ENCODE peak calls at places on chromosomes 16 and 17, in five cellular contexts. Z, M, L, G and C are unnamed samples.

GRCh38 chr17:64070213-64070612 is 49.8 kb upstream of the ICAM2 start:
- DNase-seq in G (no peak), Z (no peak), M (no peak), L (no peak), C (no peak)

GRCh38 chr16:23334421-23334853 is 32.3 kb downstream of the SCNN1B start:
- DNase-seq in M (no peak), L (no peak), Z (no peak), G (no peak), C (no peak)

GRCh38 chr16:9123871-9124270 is 32.4 kb downstream of the HAPSTR1 start:
- DNase-seq in G (no peak), L (peak), Z (no peak), M (no peak), C (no peak)

GRCh38 chr16:76428858-76429257 is 151.7 kb downstream of the CNTNAP4 start:
- DNase-seq in L (no peak), M (no peak), Z (no peak), G (no peak), C (no peak)

GRCh38 chr16:86029131-86029741 is 130.3 kb downstream of the IRF8 start:
- DNase-seq in M (no peak), Z (no peak), G (no peak), L (peak), C (no peak)

GRCh38 chr16:79897444-79898146 is 297.1 kb upstream of the MAF start:
- DNase-seq in Z (peak), M (peak), G (no peak), L (no peak), C (no peak)

GRCh38 chr16:24523569-24523968 is 15.8 kb upstream of the RBBP6 start:
- DNase-seq in G (no peak), Z (peak), M (no peak), L (no peak), C (no peak)

GRCh38 chr17:18039535-18040286 is 503 bp downstream of the GID4 start:
- DNase-seq in L (peak), G (peak), M (no peak), Z (no peak), C (peak)

GRCh38 chr17:48494335-48494734 is 36.5 kb downstream of the HOXB1 start:
- DNase-seq in G (no peak), M (no peak), L (no peak), Z (no peak), C (no peak)

GRCh38 chr16:58498341-58499091 is 1.4 kb upstream of the NDRG4 start:
- DNase-seq in G (no peak), Z (no peak), L (no peak), M (no peak), C (no peak)

GRCh38 chr16:4519274-4520058 is 19.1 kb downstream of the CDIP1 start:
- DNase-seq in L (no peak), Z (no peak), M (no peak), G (no peak), C (no peak)

GRCh38 chr16:57898961-57899360 is 72.0 kb downstream of the CNGB1 start:
- DNase-seq in L (no peak), G (no peak), M (no peak), Z (no peak), C (no peak)

GRCh38 chr16:51132484-51132883 is 18.6 kb downstream of the SALL1 start:
- DNase-seq in Z (no peak), M (no peak), G (no peak), L (no peak), C (no peak)

DNA sequence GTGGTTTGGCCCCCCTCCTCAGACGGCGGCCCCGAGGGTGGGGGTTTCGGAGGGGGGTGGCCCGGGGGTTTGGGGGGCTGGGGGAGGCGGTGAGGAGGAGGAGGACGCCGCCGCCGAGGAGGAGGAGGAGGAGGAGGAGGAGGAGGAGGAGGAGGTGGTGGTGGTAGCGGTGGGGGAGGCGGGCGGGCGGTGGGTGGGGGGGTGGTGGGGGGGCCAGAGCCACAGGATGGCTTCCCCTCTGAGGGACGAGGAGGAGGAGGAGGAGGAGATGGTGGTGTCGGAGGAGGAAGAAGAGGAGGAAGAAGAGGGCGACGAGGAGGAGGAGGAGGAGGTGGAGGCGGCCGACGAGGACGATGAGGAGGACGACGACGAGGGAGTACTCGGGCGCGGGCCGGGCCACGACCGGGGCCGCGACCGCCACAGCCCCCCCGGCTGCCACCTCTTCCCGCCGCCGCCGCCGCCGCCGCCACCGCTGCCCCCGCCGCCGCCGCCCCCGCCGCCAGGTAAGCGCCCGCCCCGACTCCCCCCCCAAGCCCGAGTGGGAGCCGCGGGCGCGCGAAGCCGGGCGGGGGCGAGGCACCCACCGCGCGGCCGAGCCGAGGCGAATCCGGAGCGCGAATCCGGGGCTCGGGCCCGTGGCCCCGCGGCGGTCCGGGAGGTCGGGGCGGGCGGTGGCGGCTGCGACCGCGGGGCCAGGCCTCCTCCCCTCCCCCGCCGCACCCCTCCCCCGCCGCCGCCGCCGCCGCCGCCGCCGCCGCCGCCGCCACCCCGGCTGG is 3.8 kb upstream of the CHD3 start:
- DNase-seq in L (no peak), M (no peak), Z (peak), G (no peak), C (peak)
- TF ChIP-seq POLR2A in L (no peak), M (no peak), Z (no peak), G (no peak), C (no peak)

GRCh38 chr16:27436921-27437650 is 35.1 kb downstream of the IL21R start:
- DNase-seq in Z (peak), M (no peak), L (no peak), G (no peak), C (no peak)
- TF ChIP-seq POLR2A in Z (no peak), M (no peak), L (no peak), G (no peak), C (no peak)

GRCh38 chr17:2401426-2402221 is 764 bp upstream of the MNT start:
- DNase-seq in Z (peak), M (peak), G (peak), L (peak), C (peak)
- TF ChIP-seq POLR2A in Z (no peak), M (peak), G (no peak), L (no peak), C (peak)

GRCh38 chr16:1990336-1991134 is 765 bp downstream of the SYNGR3 start:
- DNase-seq in G (no peak), L (no peak), M (no peak), Z (no peak), C (peak)

GRCh38 chr16:1991135-1991551 is 1.4 kb downstream of the SYNGR3 start:
- DNase-seq in Z (no peak), M (no peak), G (no peak), L (no peak), C (no peak)

GRCh38 chr16:1992475-1993292 is 2.9 kb downstream of the SYNGR3 start:
- DNase-seq in Z (no peak), L (no peak), M (no peak), G (no peak), C (no peak)

GRCh38 chr16:1993731-1994131 is 4.0 kb downstream of the SYNGR3 start:
- DNase-seq in L (no peak), Z (no peak), G (no peak), M (no peak), C (no peak)

DNA sequence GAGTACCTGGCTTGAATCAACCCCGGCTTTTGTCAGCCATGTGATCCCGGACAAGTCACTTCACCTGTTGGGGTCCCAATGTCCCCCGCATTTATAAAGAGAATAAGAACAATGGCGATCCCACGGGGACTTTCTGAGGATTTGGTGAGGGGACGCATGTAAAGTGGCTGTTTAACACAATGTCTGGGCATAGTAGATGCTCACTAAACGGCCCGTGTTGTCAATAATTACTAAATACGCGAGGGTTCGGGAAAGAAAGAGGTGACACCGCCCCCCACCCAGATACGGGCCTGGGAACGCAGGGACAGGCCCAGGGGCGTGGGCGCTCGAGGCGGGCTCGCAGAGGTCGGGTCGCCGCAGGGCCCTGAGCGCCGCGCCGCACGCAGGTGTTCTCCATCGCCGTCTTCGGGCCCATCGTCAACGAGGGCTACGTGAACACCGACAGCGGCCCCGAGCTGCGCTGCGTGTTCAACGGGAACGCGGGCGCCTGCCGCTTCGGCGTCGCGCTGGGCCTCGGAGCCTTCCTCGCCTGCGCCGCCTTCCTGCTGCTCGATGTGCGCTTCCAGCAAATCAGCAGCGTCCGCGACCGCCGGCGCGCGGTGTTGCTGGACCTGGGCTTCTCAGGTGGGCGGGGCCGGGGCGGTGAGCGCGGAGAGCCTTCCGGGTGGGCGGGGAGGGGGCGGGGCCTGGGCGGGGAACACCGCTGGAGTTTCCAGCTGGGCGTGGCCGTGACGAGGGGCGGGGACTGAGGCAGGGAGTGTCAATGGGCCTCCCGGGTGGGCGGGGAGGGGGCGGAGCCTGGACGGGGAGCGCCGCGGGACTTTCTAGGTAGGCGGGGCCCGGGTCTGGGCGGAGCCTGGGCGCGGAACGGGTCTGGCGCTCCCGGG is 2.1 kb downstream of the SYNGR3 start:
- DNase-seq in G (peak), Z (peak), M (peak), L (peak), C (peak)
- TF ChIP-seq POLR2A in G (peak), Z (no peak), M (no peak), L (no peak), C (no peak)

GRCh38 chr16:67480833-67481560 is at the start of gene ATP6V0D1:
- DNase-seq in G (peak), M (peak), L (peak), Z (peak), C (peak)
- TF ChIP-seq POLR2A in G (peak), M (peak), L (no peak), Z (peak), C (peak)

DNA sequence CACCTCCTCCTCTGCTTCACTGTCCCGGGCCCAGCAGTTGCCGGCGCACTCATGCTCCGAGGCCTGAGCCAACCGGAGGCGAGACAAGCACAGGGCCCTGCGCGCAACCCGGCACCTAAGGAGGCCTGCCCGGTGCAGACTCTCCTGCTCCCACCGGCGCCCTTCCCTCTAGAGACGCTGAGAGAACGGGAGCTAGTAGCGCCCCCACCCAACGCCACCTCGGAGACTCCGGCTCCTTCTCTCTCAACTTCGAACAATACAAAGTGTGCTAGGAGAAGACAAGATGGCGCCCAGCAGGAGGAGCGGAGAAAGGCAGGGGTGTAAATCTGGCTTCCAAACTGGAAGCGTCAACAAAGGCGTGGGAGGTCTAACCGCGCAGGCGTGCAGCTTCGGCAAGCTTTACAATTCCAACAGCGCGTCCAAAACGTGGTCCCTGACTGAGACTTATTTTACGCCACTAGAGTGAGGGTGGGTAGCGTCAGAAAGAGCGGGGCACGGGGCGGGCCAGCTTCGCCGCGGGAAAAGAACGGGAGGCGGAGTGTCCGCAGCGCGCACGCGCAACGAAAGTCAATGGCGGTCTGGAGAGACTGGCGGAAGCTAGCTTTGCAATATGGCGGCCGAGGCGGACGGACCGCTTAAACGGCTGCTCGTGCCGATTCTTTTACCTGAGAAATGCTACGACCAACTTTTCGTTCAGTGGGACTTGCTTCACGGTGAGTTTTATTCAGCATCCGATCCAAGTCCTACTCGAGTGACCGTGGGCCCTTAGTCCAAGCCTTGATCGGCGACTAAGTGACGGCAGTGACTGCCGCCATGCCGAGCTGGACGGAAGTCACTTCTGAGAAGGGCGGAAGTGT is at the start of gene MPDU1:
- DNase-seq in Z (peak), L (peak), G (peak), M (peak), C (peak)
- TF ChIP-seq POLR2A in Z (no peak), L (no peak), G (peak), M (no peak), C (peak)

GRCh38 chr17:79646721-79647455 is 36.0 kb upstream of the RBFOX3 start:
- DNase-seq in M (no peak), Z (no peak), G (no peak), L (no peak), C (no peak)
- TF ChIP-seq POLR2A in M (no peak), Z (no peak), G (no peak), L (no peak), C (no peak)

GRCh38 chr16:11251525-11252481 is 4.2 kb downstream of the SOCS1 start:
- DNase-seq in L (no peak), Z (no peak), G (no peak), M (no peak), C (peak)

GRCh38 chr16:11253995-11254912 is 1.8 kb downstream of the SOCS1 start:
- DNase-seq in G (no peak), M (no peak), Z (no peak), L (no peak), C (no peak)

GRCh38 chr16:11252482-11252931 is 3.5 kb downstream of the SOCS1 start:
- DNase-seq in M (no peak), G (no peak), L (no peak), Z (no peak), C (no peak)

GRCh38 chr16:11254913-11255736 is 879 bp downstream of the SOCS1 start:
- DNase-seq in L (peak), M (no peak), Z (peak), G (peak), C (peak)

DNA sequence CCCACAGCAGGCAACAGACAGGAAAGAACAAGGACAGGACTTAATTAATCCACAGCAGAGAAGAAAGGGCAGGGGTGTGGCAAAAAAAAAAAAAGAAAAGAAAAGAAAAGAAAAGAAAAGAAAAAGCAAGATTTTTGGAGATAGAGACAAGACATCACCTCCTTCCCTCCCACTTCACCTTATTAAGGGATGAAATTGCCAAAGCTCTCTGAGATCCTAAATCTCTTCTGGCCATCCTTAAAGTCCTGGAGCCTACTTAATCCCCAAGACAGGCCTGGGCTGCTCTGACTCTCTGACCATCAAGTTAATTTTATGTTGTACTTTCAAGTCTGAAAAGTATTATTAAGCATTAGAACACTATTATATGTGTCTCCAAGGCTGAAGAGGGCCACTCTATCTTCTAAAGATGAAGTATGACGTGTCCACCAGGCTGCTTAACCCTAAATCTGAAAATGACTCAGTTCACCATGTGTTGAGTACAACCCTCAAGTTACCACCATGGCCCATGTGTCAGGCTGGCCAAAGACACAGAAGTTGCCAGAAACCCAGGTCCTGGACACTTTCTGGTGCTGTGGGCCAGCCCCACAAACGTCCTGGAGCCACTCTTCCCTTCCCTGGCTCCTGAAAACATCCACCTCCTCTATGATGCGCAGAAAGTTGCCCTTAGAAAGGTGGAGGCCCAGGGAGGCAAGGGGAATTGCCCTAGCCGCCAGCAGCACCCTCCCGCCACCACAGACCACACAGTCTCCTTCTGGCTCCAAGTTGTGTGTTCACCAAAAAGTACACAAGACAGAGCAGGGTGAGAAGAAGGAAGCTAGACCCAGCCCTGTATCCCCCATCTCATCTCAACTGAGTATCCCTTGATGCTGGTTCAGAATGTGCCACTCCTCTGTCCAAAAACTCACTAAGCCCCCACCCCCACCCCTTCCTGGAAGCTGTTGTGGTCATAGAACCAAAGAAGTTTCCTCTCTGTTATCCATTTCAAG is 2.7 kb downstream of the SOCS1 start:
- DNase-seq in L (no peak), M (no peak), G (no peak), Z (no peak), C (no peak)
- TF ChIP-seq POLR2A in L (no peak), M (no peak), G (no peak), Z (no peak), C (peak)

GRCh38 chr17:39181303-39181702 is 15.3 kb upstream of the ARL5C start:
- DNase-seq in M (no peak), G (no peak), Z (no peak), L (no peak), C (no peak)

GRCh38 chr17:39183045-39183444 is 14.4 kb downstream of the CACNB1 start:
- DNase-seq in G (no peak), L (no peak), Z (no peak), M (no peak), C (no peak)

GRCh38 chr17:39187152-39187830 is 10.2 kb downstream of the CACNB1 start:
- DNase-seq in G (no peak), Z (no peak), M (no peak), L (no peak), C (no peak)

GRCh38 chr17:39186481-39187002 is 10.9 kb downstream of the CACNB1 start:
- DNase-seq in L (no peak), G (no peak), M (no peak), Z (no peak), C (no peak)

GRCh38 chr17:39183766-39184165 is 13.7 kb downstream of the CACNB1 start:
- DNase-seq in L (no peak), M (no peak), Z (no peak), G (no peak), C (no peak)
- TF ChIP-seq POLR2A in L (no peak), M (no peak), Z (no peak), G (no peak), C (no peak)